ENCODE peak calls at places on chromosome 19, in eight cellular contexts. I, S, W, D, Z, R, J and V are unnamed samples.

GRCh38 chr19:29685326-29685725 is 20.1 kb downstream of the PLEKHF1 start:
- DNase-seq in J (no peak), S (no peak), Z (no peak), W (no peak), D (peak), R (no peak), I (no peak), V (no peak)

GRCh38 chr19:7832781-7833180 is 2.8 kb downstream of the EVI5L start:
- DNase-seq in W (no peak), S (no peak), D (no peak), I (no peak), Z (no peak), R (no peak), J (no peak), V (no peak)

GRCh38 chr19:44708940-44709339 is 10.0 kb downstream of the CEACAM16 start:
- DNase-seq in Z (no peak), S (no peak), W (no peak), D (no peak), I (no peak), R (no peak), J (no peak), V (no peak)

GRCh38 chr19:47863514-47863936 is 4.5 kb downstream of the TPRX2 start:
- DNase-seq in J (peak), Z (peak), S (peak), R (peak), W (peak), D (peak), I (peak), V (peak)

GRCh38 chr19:5313307-5313706 is 27.3 kb downstream of the PTPRS start:
- DNase-seq in I (no peak), S (no peak), W (peak), Z (no peak), D (no peak), J (no peak), R (peak), V (peak)

GRCh38 chr19:16112778-16113177 is 1.1 kb downstream of the RAB8A start:
- DNase-seq in J (no peak), R (no peak), S (no peak), Z (no peak), W (no peak), I (no peak), D (no peak), V (no peak)

GRCh38 chr19:7871280-7871529 is 3.0 kb downstream of the PRR36 start:
- DNase-seq in S (no peak), I (no peak), Z (no peak), W (no peak), D (no peak), R (no peak), J (no peak), V (no peak)

GRCh38 chr19:7869910-7870511 is 4.2 kb downstream of the PRR36 start:
- DNase-seq in S (no peak), W (peak), I (peak), J (no peak), D (peak), Z (no peak), R (peak), V (no peak)

GRCh38 chr19:34313188-34313587 is 51.8 kb upstream of the GPI start:
- DNase-seq in J (no peak), W (no peak), S (no peak), I (no peak), D (peak), Z (no peak), R (no peak), V (no peak)

GRCh38 chr19:1847684-1848398 is 442 bp downstream of the REXO1 start:
- DNase-seq in D (peak), W (peak), S (no peak), I (peak), Z (no peak), J (no peak), R (peak), V (peak)

GRCh38 chr19:7881910-7882309 is 6.4 kb upstream of the LRRC8E start:
- DNase-seq in S (no peak), R (no peak), D (no peak), W (no peak), Z (no peak), I (no peak), J (no peak), V (no peak)

GRCh38 chr19:1558552-1558951 is 9.6 kb downstream of the MEX3D start:
- DNase-seq in I (no peak), W (no peak), S (no peak), D (no peak), J (no peak), R (no peak), Z (no peak), V (no peak)

GRCh38 chr19:38977445-38978314 is 2.1 kb upstream of the FBXO17 start:
- DNase-seq in D (no peak), J (no peak), Z (no peak), I (no peak), S (no peak), R (no peak), W (no peak), V (peak)

GRCh38 chr19:56350416-56351045 is 35.9 kb upstream of the ZSCAN5A start:
- DNase-seq in J (no peak), I (peak), R (peak), W (peak), S (peak), D (peak), Z (peak), V (peak)

GRCh38 chr19:56351208-56351607 is 36.6 kb upstream of the ZSCAN5A start:
- DNase-seq in D (no peak), J (no peak), Z (no peak), R (no peak), W (no peak), I (no peak), S (no peak), V (no peak)

GRCh38 chr19:56347163-56347778 is 32.6 kb upstream of the ZSCAN5A start:
- DNase-seq in W (no peak), Z (no peak), R (no peak), J (no peak), I (no peak), D (no peak), S (no peak), V (no peak)

DNA sequence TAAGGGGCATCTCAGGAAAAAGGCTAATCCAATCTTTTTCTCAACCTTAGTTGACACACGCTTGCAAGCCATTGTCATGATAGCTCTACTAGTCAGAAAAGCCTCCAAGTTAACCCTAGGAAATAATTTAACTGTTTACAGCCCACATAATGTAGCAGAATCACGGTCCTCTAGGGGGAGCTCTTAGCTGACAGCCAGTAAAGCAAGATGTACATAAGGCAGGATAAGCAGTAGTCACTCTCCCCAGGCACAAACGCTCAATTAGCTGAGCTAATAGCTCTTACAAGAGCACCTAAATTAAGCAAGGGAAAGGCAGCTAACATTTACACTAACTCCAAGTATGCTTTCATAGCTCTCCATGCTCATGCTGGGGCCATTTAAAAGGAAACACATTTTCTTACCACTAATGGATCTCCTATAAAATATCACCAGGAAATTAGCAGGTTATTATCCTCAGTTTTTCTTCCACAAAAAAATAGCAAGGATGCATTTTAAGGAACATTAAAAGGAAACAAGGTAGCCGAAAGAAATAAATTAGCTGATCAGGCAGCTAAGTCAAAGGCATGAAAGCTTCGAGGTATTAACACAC is 33.7 kb upstream of the ZSCAN5A start:
- DNase-seq in S (no peak), Z (no peak), I (peak), R (peak), D (peak), J (no peak), W (peak), V (peak)
- TF ChIP-seq CTCF in S (no peak), Z (no peak), I (peak), R (peak), D (peak), J (no peak), W (peak), V (no peak)

DNA sequence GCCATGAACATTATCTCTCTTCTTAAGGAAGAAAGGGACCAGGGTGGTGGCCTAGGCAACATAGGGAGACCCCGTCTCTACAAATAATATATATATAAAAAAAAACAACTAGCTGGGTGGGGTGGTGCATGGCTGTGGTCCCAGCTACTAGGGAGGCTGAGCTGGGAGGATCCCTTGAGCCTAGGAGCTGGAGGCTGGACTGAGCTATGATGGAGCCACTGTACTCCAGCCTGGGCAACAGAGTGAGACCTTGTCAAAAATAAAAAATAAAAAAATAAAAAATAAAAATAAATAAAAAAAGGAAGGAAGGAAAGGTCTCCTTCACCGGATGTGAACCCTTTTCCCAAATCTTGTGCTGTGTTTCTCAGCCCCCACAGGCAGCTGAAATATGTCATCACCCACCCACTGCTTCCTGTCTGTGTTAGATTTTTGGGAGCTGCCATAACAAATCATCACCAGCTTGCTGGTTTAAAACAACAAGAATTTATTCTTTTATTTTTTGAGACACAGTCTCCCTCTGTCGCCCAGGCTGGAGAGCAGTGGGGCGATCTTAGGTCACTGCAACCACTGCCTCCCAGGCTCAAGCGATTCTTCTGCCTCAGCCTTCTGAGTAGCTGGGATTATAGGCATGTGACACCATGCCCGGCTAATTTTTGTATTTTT is 9.5 kb upstream of the TSPAN16 start:
- DNase-seq in Z (peak), R (no peak), W (no peak), S (no peak), D (peak), J (no peak), I (no peak), V (no peak)
- TF ChIP-seq CTCF in Z (peak), R (no peak), W (no peak), S (no peak), D (peak), J (no peak), I (no peak), V (no peak)

GRCh38 chr19:51387924-51388389 is at the start of gene LIM2:
- DNase-seq in I (no peak), Z (no peak), D (no peak), S (no peak), W (no peak), R (no peak), J (no peak), V (no peak)
- TF ChIP-seq CTCF in I (no peak), Z (no peak), D (no peak), S (no peak), W (no peak), R (no peak), J (no peak), V (no peak)

DNA sequence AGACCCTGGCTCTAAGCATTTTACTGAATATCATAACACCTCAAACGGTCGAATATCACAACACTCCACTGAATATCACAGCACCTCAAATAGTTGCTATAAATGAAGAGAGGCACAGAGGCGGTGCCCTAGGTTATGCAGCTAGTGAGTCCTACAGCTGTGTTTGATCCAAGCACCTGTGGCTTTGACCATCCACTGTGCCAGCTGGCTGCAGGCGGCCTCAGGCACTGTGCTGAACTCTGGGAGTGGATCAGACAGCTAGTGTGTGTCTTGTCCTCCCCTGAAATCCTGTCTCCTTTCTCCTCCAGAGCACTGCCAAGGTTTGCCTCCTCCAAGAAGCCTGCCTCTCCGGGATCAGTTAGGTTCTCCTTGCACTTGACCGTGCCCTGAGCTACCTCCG is 7.3 kb downstream of the NOSIP start:
- DNase-seq in W (no peak), I (no peak), D (no peak), R (no peak), S (no peak), Z (no peak), J (no peak), V (no peak)
- TF ChIP-seq CTCF in W (no peak), I (no peak), D (no peak), R (no peak), S (no peak), Z (no peak), J (no peak), V (no peak)

DNA sequence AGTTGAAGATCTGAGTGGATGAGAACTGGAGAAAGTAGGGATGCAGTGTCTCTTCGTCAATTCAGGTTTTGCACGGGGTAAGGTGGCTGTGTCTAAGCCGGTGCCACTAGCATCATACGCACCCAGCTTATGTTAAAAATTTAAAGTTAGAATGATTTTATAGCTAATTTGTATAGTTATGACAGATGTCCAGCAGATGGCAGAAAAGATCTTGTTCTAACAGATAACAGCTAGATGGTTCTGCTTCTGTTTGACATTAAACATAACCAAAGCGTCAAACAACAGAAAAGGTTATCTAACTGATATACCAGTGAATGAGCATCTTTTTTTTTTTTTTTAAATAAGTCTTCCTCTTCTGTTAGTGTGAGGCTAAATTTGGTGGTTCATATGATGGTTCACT is 18.8 kb upstream of the EDDM13 start:
- DNase-seq in Z (no peak), I (no peak), J (no peak), D (peak), R (no peak), W (peak), S (no peak), V (peak)
- TF ChIP-seq CTCF in Z (peak), I (peak), J (peak), D (peak), R (peak), W (peak), S (no peak), V (peak)

DNA sequence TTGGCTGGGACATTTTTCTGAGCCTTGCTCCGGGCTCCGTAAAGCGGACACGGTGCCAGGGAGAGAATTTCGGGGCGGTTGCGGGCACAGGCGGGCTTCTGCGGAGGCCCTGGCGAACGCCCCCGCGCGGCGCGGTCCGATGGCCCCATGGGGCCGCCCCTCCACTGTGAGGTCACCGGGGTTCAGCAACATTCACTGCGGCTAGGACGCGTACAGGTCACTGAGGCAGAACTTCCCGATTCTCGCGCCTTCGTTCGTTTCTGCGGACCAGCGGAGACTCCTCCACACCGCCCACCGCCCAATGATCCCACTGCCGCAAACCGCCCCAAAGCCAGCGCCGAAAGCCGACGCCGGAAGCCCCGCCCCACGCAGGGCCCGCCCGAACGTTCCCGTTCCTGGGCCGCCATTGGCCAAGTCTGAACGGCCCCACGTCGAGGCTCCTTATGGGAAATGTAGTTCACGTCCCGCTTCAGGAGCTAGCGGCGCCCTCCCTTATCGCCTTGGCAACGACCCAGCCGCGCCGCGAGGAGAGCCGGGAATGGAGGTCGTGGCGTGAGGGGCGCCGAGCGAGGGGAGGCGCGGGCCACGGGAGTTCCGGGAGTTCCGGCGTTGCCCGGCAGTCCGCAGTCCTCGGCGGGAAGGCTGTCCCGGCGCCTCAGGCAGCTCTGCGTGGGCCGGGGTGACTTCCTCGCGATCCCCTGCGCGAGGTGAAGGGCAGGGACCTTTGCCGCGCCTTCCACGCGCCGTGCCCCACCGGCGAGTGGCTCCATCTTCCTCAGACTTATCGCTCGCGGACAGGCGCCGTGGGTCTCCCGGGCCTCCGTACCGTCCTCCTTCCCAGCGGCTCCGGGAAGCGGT is at the start of gene ZNF584:
- DNase-seq in S (peak), I (peak), J (peak), W (peak), Z (peak), D (peak), R (peak), V (peak)
- TF ChIP-seq CTCF in S (no peak), I (no peak), J (no peak), W (peak), Z (no peak), D (no peak), R (no peak), V (no peak)

GRCh38 chr19:42155796-42156195 is 23.6 kb upstream of the POU2F2 start:
- DNase-seq in J (no peak), D (no peak), S (no peak), W (no peak), R (no peak), I (no peak), Z (no peak), V (no peak)

GRCh38 chr19:42158926-42159325 is 26.7 kb upstream of the POU2F2 start:
- DNase-seq in J (no peak), Z (no peak), D (peak), I (no peak), S (no peak), W (no peak), R (no peak), V (no peak)

GRCh38 chr19:42154471-42155323 is 22.5 kb upstream of the POU2F2 start:
- DNase-seq in S (no peak), Z (no peak), J (no peak), D (no peak), R (no peak), I (no peak), W (peak), V (peak)

GRCh38 chr19:42156571-42156970 is 24.3 kb upstream of the POU2F2 start:
- DNase-seq in S (no peak), W (no peak), D (no peak), R (no peak), Z (no peak), I (no peak), J (no peak), V (no peak)

DNA sequence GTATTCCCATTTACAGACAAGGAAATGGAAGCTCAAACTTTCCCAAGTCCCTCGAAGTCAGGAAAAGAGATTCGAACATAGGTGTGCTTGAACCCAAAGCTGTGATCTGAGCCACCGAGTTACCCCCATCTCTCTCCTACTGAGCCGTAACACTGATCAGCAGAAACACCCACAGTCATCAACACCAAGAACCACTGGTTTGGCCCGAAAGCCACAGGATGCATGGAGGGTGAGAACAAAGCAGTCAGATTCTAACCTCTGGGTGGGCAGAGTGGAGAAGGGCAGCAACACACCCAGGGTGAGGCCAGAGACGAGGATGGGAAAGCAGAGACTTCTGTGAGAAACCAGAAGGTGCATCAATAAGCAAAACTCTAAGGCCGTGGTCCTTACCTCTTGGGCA is 27.7 kb upstream of the POU2F2 start:
- DNase-seq in I (no peak), R (no peak), Z (no peak), S (no peak), J (no peak), W (no peak), D (no peak), V (no peak)
- TF ChIP-seq CTCF in I (no peak), R (no peak), Z (no peak), S (no peak), J (no peak), W (no peak), D (no peak), V (no peak)

DNA sequence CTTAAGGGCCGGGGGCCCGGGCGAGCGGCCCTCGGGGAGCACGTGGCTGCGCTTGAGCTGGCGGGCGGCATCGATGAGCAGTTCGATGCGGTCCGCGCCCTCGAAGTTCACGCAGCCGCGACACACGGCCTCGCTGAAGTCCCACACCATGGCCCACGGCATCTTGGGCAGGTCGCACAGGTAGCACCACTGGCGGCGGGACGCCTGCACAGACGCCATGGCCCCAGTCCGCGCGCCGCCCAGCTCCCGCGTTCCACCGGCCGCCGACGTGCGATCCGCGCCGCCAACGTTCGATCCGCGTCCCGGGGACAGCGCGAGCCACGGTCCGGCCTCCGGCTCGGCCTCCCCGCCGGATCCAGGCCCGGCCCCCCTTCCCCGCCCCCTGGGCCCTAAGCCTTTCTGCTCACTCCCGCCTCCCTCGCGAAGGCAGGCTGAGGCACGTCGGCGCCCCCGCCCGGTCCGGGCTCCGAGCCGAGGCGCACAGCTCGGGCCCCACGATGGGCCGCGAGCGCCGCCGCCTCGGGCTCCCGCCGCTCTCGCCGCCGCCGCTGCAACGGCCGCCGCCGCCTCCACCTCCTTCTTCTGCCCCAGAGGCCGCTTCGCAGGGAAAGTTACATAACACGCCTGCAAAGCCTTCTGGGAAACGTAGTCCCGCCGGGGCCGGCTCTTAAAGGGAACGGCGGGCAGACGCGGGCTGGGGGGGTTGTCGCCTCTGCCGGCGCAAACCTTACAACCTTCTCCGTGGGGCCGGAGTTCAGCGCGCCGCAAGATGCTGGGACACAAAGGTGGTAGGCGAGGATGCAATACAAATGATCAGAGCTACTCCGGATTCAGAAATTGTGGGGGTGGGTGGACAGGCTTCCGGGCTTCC is at the start of gene IRF2BP1:
- DNase-seq in I (peak), Z (peak), D (peak), W (peak), R (peak), S (peak), J (peak), V (peak)
- TF ChIP-seq CTCF in I (no peak), Z (no peak), D (no peak), W (no peak), R (no peak), S (no peak), J (peak), V (no peak)